ENCODE peak calls at places on chromosome 17, in four cellular contexts. K is K562, G is HepG2, X is H1. N is an unnamed sample.

GRCh38 chr17:48550313-48551205 is 5.7 kb upstream of the HOXB2 start:
- DNase-seq in K (peak), X (no peak), G (no peak), N (no peak)

GRCh38 chr17:27919120-27919519 is 26.0 kb upstream of the LYRM9 start:
- DNase-seq in G (no peak), K (no peak), X (no peak), N (no peak)

GRCh38 chr17:17783121-17783824 is 53.5 kb downstream of the SREBF1 start:
- DNase-seq in K (peak), G (no peak), X (peak), N (no peak)

GRCh38 chr17:63304704-63305261 is 141.3 kb downstream of the CYB561 start:
- DNase-seq in K (no peak), X (no peak), G (no peak), N (no peak)

GRCh38 chr17:27491713-27492190 is 35.5 kb downstream of the KSR1 start:
- DNase-seq in K (peak), G (no peak), X (no peak), N (no peak)

GRCh38 chr17:10737168-10737622 is 7.4 kb upstream of the TMEM220 start:
- DNase-seq in X (peak), K (peak), G (peak), N (peak)

GRCh38 chr17:76382803-76383644 is 1.4 kb upstream of the SPHK1 start:
- DNase-seq in K (peak), G (peak), X (peak), N (no peak)

GRCh38 chr17:49862781-49863331 is 15.0 kb upstream of the TAC4 start:
- DNase-seq in K (peak), X (no peak), G (peak), N (no peak)

GRCh38 chr17:51120357-51120738 is 320 bp downstream of the SPAG9 start:
- DNase-seq in G (no peak), K (peak), X (no peak), N (no peak)

GRCh38 chr17:1966274-1967086 is 58.7 kb downstream of the RTN4RL1 start:
- DNase-seq in X (no peak), G (no peak), K (no peak), N (no peak)

GRCh38 chr17:75853410-75853809 is 1.7 kb downstream of the WBP2 start:
- DNase-seq in G (no peak), K (no peak), X (no peak), N (no peak)

GRCh38 chr17:27489045-27489715 is 32.9 kb downstream of the KSR1 start:
- DNase-seq in G (no peak), X (no peak), K (no peak), N (no peak)

GRCh38 chr17:33981713-33982601 is 273.1 kb upstream of the CCL2 start:
- DNase-seq in G (no peak), K (no peak), X (no peak), N (no peak)

GRCh38 chr17:17739388-17740066 is 58.3 kb downstream of the RAI1 start:
- DNase-seq in K (peak), X (no peak), G (no peak), N (no peak)

GRCh38 chr17:14594690-14595089 is 293.8 kb downstream of the HS3ST3B1 start:
- DNase-seq in X (no peak), K (no peak), G (no peak), N (no peak)

GRCh38 chr17:43857141-43857540 is 10.2 kb downstream of the CD300LG start:
- DNase-seq in K (no peak), X (no peak), G (no peak), N (no peak)

GRCh38 chr17:43853546-43853945 is 6.6 kb downstream of the CD300LG start:
- DNase-seq in G (no peak), X (no peak), K (no peak), N (no peak)

GRCh38 chr17:43856141-43856540 is 9.2 kb downstream of the CD300LG start:
- DNase-seq in X (no peak), G (no peak), K (no peak), N (no peak)

GRCh38 chr17:43854498-43854897 is 7.5 kb downstream of the CD300LG start:
- DNase-seq in G (no peak), K (no peak), X (no peak), N (no peak)

GRCh38 chr17:43855061-43855460 is 8.1 kb downstream of the CD300LG start:
- DNase-seq in K (no peak), G (no peak), X (no peak), N (no peak)
- H3K9ac ChIP-seq in K (no peak), G (no peak), X (no peak), N (no peak)

GRCh38 chr17:59513934-59514841 is 51.2 kb upstream of the DHX40 start:
- DNase-seq in G (peak), K (no peak), X (no peak), N (no peak)
- TF ChIP-seq FOSL1 in G (no peak), K (no peak), X (no peak), N (no peak)

GRCh38 chr17:65123757-65124675 is 13.2 kb upstream of the RGS9 start:
- DNase-seq in K (no peak), X (no peak), G (no peak), N (no peak)
- H3K9ac ChIP-seq in K (peak), X (no peak), G (peak), N (peak)

GRCh38 chr17:7836596-7837374 is 2.8 kb downstream of the KDM6B start:
- DNase-seq in G (peak), K (peak), X (peak), N (peak)
- TF ChIP-seq FOSL1 in G (no peak), K (peak), X (no peak), N (no peak)

DNA sequence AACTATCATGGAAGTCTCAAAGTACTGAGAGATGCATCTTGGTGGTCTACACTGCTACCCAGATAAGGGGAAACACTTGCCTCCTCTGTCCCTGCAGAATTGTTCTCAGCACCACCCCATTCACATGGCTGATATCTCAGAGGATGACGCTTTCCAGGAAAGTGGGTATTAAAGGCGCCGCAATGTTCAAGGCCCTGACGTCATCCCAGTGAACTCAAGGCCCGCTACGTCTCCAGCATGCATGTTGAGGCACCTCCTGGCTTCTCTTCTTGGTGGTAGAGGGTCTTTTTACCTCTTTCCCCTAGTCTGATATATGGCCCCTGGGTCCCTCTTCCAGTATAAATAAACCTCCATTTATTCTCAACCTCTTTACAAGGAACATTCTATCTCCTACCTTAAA is 1.0 kb downstream of the OR1A1 start:
- DNase-seq in K (no peak), G (no peak), X (no peak), N (no peak)
- H3K9ac ChIP-seq in K (no peak), G (no peak), X (no peak), N (no peak)

DNA sequence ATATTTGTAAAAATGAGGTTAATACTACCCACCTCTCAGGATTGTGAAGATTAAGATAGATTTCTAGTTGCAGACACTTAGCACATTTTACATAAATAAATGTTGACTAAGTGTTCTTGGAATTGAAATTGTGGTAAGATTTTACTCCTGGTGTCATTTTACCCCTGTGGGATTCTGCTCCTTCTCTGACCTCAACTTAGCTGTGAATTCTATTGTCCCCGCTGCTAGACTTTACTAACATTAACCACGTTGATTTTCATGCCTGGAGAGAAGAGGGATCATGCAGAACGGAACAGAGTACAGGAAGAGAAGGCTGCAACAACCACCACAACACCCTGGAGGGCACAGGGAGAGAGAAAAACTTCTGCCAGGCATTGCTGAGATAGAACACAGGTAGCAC is 2.1 kb upstream of the TOM1L1 start:
- DNase-seq in X (no peak), G (no peak), K (no peak), N (no peak)
- TF ChIP-seq FOSL1 in X (no peak), G (no peak), K (no peak), N (no peak)

N was measured in HCT116.